ENCODE peak calls at places on chromosome X, in nine cellular contexts. S is Ammon's horn; V is stimulated activated CD4-positive, alpha-beta T cell treated with anti-CD3 and anti-CD28 coated beads, Interleukin-15, amount 100 ng/mL, for 48 hours; J is ascending aorta; Z is HepG2; K is cardiac muscle cell; M is heart left ventricle; G is mesenchymal stem cell; U is body of pancreas. T is an unnamed sample.

GRCh38 chrX:141669689-141670088 is 28.9 kb downstream of the SPANXD start:
- DNase-seq in G (no peak), S (no peak), Z (no peak), J (no peak), K (no peak), U (no peak), M (no peak), V (no peak), T (no peak)

GRCh38 chrX:23389196-23389792 is 54.6 kb downstream of the PTCHD1 start:
- DNase-seq in M (no peak), V (no peak), K (no peak), S (no peak), J (no peak), Z (no peak), G (no peak), U (no peak), T (no peak)

GRCh38 chrX:122625821-122626220 is 558.3 kb upstream of the GRIA3 start:
- DNase-seq in Z (no peak), G (peak), V (no peak), J (no peak), M (no peak), S (no peak), U (no peak), K (no peak), T (no peak)

GRCh38 chrX:48522291-48522690 is 683 bp downstream of the EBP start:
- DNase-seq in Z (peak), J (no peak), M (no peak), S (no peak), G (no peak), U (peak), V (no peak), K (no peak), T (no peak)

GRCh38 chrX:136250191-136251041 is 784 bp downstream of the MAP7D3 start:
- DNase-seq in M (no peak), Z (no peak), V (no peak), U (no peak), S (peak), K (peak), G (peak), J (no peak), T (no peak)

GRCh38 chrX:149504226-149504914 is 736 bp downstream of the IDS start:
- DNase-seq in S (peak), K (no peak), Z (no peak), M (no peak), U (peak), G (peak), J (no peak), V (peak), T (no peak)

GRCh38 chrX:633043-633654 is 2.6 kb downstream of the SHOX start:
- DNase-seq in K (no peak), S (no peak), M (no peak), G (no peak), Z (no peak), U (no peak), V (no peak), J (no peak), T (no peak)

GRCh38 chrX:46627700-46628405 is 54.3 kb downstream of the CHST7 start:
- DNase-seq in J (no peak), M (no peak), Z (no peak), U (no peak), K (no peak), G (peak), S (no peak), V (no peak), T (peak)

GRCh38 chrX:11953615-11954014 is 184.7 kb upstream of the FRMPD4 start:
- DNase-seq in G (peak), K (peak), V (no peak), J (no peak), S (no peak), U (no peak), M (no peak), Z (no peak), T (no peak)

GRCh38 chrX:140087865-140088264 is 122.5 kb upstream of the CXorf66 start:
- DNase-seq in Z (no peak), J (no peak), V (no peak), M (no peak), U (no peak), S (no peak), K (no peak), G (no peak), T (no peak)

GRCh38 chrX:150781711-150782110 is 88.5 kb downstream of the MTMR1 start:
- DNase-seq in U (no peak), Z (no peak), S (no peak), M (no peak), G (no peak), K (no peak), V (no peak), J (no peak), T (no peak)

GRCh38 chrX:69504626-69505612 is 793 bp downstream of the NALF2 start:
- DNase-seq in Z (no peak), S (no peak), V (no peak), U (no peak), G (no peak), J (no peak), K (no peak), M (no peak), T (no peak)

GRCh38 chrX:30971761-30972603 is 82.9 kb upstream of the TAB3 start:
- DNase-seq in U (peak), S (peak), M (no peak), Z (peak), V (peak), J (no peak), G (peak), K (peak), T (peak)

GRCh38 chrX:114344756-114345155 is 239.1 kb upstream of the HTR2C start:
- DNase-seq in S (peak), M (no peak), V (no peak), Z (peak), J (no peak), G (peak), K (peak), U (no peak), T (no peak)

GRCh38 chrX:48043056-48043455 is 28.4 kb downstream of the ZNF630 start:
- DNase-seq in J (no peak), G (no peak), S (no peak), V (no peak), M (no peak), Z (no peak), K (peak), U (no peak), T (no peak)

GRCh38 chrX:150767475-150768131 is 74.4 kb downstream of the MTMR1 start:
- DNase-seq in U (no peak), M (no peak), Z (no peak), J (no peak), S (no peak), G (peak), V (no peak), K (peak), T (no peak)

GRCh38 chrX:30181353-30181752 is 34.0 kb upstream of the MAGEB2 start:
- DNase-seq in M (no peak), G (no peak), U (no peak), Z (no peak), J (no peak), S (no peak), K (no peak), V (no peak), T (no peak)

GRCh38 chrX:113675278-113675677 is 834.6 kb upstream of the AMOT start:
- DNase-seq in U (no peak), S (no peak), G (no peak), K (peak), M (no peak), J (no peak), V (no peak), Z (no peak), T (no peak)

GRCh38 chrX:43218198-43218597 is 437.9 kb upstream of the MAOA start:
- DNase-seq in U (no peak), M (no peak), Z (no peak), S (no peak), J (no peak), V (no peak), K (no peak), G (no peak), T (no peak)

GRCh38 chrX:25737540-25737939 is 400.6 kb upstream of the MAGEB18 start:
- DNase-seq in J (no peak), V (no peak), Z (no peak), U (no peak), S (no peak), G (peak), K (no peak), M (no peak), T (no peak)

GRCh38 chrX:17608898-17609297 is 128.4 kb upstream of the SCML1 start:
- DNase-seq in Z (no peak), S (no peak), U (peak), J (no peak), M (no peak), K (peak), V (no peak), G (no peak), T (no peak)

GRCh38 chrX:150575415-150575814 is 7.0 kb downstream of the MTM1 start:
- DNase-seq in Z (no peak), G (no peak), S (no peak), V (peak), K (peak), M (no peak), J (no peak), U (no peak), T (no peak)

GRCh38 chrX:71993371-71993770 is 82.7 kb downstream of the NHSL2 start:
- DNase-seq in S (no peak), K (no peak), V (no peak), J (no peak), M (no peak), Z (no peak), U (no peak), G (no peak), T (no peak)

GRCh38 chrX:19893722-19894121 is 6.3 kb upstream of the SH3KBP1 start:
- DNase-seq in U (no peak), V (no peak), K (peak), J (no peak), S (no peak), M (no peak), Z (peak), G (no peak), T (no peak)

GRCh38 chrX:54182864-54183613 is at the start of gene FAM120C:
- DNase-seq in K (peak), S (peak), V (peak), G (peak), U (peak), Z (peak), J (peak), M (peak), T (peak)

GRCh38 chrX:72306085-72306801 is 529 bp upstream of the CITED1 start:
- DNase-seq in K (no peak), G (peak), V (no peak), M (no peak), S (no peak), U (peak), J (no peak), Z (no peak), T (no peak)